ENCODE peak calls at places on chromosomes 6 and 20, in four cellular contexts. B, K, G and S are unnamed samples.

GRCh38 chr6:41475737-41476357 is 70.3 kb upstream of the FOXP4 start:
- DNase-seq in B (no peak), K (no peak), G (no peak), S (no peak)

GRCh38 chr6:150417899-150418824 is 49.4 kb downstream of the IYD start:
- DNase-seq in B (peak), K (no peak), G (no peak), S (no peak)

GRCh38 chr20:57398231-57398821 is 7.1 kb downstream of the RBM38 start:
- DNase-seq in B (no peak), K (peak), G (peak), S (peak)

GRCh38 chr6:138643210-138643609 is 130.4 kb upstream of the CCDC28A start:
- DNase-seq in B (no peak), K (no peak), G (no peak), S (no peak)

GRCh38 chr6:16064687-16065086 is 64.2 kb upstream of the MYLIP start:
- DNase-seq in B (no peak), K (no peak), G (no peak), S (no peak)

GRCh38 chr6:16956371-16956770 is 145.5 kb upstream of the STMND1 start:
- DNase-seq in B (no peak), K (no peak), G (no peak), S (no peak)

GRCh38 chr6:130853555-130854183 is 26.5 kb downstream of the SMLR1 start:
- DNase-seq in B (peak), K (no peak), G (no peak), S (no peak)

GRCh38 chr6:149026530-149026942 is 279.7 kb downstream of the UST start:
- DNase-seq in B (peak), K (no peak), G (no peak), S (no peak)

GRCh38 chr6:80438728-80439127 is 332.3 kb downstream of the BCKDHB start:
- DNase-seq in B (peak), K (no peak), G (no peak), S (no peak)

GRCh38 chr6:14533446-14533845 is 415.9 kb downstream of the CD83 start:
- DNase-seq in B (peak), K (no peak), G (no peak), S (no peak)

GRCh38 chr6:14540276-14540675 is 422.7 kb downstream of the CD83 start:
- DNase-seq in B (peak), K (peak), G (no peak), S (peak)

GRCh38 chr6:14542670-14543366 is 425.2 kb downstream of the CD83 start:
- DNase-seq in B (peak), K (no peak), G (no peak), S (no peak)

GRCh38 chr6:14540859-14541540 is 423.4 kb downstream of the CD83 start:
- DNase-seq in B (no peak), K (no peak), G (no peak), S (no peak)

GRCh38 chr6:14537061-14537460 is 419.5 kb downstream of the CD83 start:
- DNase-seq in B (no peak), K (no peak), G (no peak), S (no peak)
- H3K27ac ChIP-seq in B (no peak), K (no peak), G (no peak), S (no peak)

DNA sequence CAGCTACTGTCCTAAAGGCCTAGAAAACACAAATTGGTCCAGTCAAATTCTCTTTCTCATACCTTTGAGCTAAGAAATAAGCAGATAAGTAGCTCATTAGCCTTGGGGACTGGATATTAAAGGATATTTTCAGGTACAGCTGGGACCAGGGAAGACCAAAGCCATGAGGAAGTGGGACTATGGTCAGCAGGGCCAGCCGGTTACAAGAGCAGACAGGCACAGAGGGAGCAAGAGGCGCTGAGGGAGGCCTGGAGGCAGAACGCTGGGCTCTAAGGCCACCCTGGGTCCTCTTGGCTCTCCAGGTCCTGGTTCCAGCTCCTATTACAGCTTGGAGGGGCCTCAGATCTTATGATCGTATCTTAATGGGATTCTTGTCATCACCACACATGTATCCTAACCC is 88.5 kb upstream of the KCNK16 start:
- DNase-seq in B (no peak), K (no peak), G (no peak), S (no peak)
- H3K27ac ChIP-seq in B (no peak), K (no peak), G (no peak), S (no peak)

GRCh38 chr6:165616116-165616515 is 46.9 kb downstream of the PDE10A start:
- DNase-seq in B (no peak), K (no peak), G (no peak), S (no peak)
- H3K27ac ChIP-seq in B (no peak), K (no peak), G (no peak), S (no peak)

DNA sequence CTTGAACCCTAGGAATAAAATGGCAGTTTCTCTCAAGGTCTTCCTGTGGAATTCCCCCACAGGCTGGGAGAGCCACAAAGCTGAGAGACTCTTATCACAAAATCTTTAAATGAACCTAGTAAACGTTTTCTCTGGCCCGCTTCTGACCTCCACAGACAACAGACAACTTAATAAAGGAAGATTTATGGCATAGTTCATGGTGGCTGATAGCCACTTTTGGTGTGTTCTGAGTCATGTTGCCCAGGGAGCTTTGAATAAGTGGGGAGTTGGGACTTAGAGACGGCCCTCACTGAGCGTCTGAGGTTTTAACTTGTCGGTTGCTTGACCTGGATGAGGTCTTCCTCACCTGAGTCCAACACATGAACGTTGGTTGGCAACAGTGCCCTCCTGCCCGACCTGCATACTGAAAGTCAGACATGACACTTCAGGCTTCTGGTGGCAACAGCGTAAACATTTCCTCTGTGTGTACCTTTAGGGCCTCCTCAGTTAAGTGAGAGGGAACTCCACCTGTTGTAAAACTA is 124.2 kb downstream of the FOXO3 start:
- DNase-seq in B (peak), K (peak), G (no peak), S (peak)
- H3K27ac ChIP-seq in B (no peak), K (peak), G (no peak), S (peak)

GRCh38 chr20:59971428-59971827 is 13.2 kb downstream of the CDH26 start:
- DNase-seq in B (no peak), K (no peak), G (no peak), S (no peak)
- H3K27ac ChIP-seq in B (no peak), K (no peak), G (no peak), S (peak)